ENCODE peak calls at places on chromosomes 2 and 18, in eight cellular contexts. I is HFFc6, C is Caco-2, H is endothelial cell, O is astrocyte of the spinal cord, L is fibroblast of lung, U is mammary epithelial cell, T is progenitor cell of endocrine pancreas. E is an unnamed sample.

GRCh38 chr18:10560457-10561045 is 34.7 kb downstream of the NAPG start:
- DNase-seq in H (peak; percentile 80), O (peak; percentile 72), L (peak; percentile 60), I (peak; percentile 53), C (peak; percentile 77), U (peak; percentile 55), T (peak; percentile 68), E (peak; percentile 84)

GRCh38 chr2:36452279-36452678 is 96.7 kb downstream of the CRIM1 start:
- DNase-seq in L (peak; percentile 74), H (no peak), I (peak; percentile 64), T (no peak), U (no peak), C (no peak), O (peak; percentile 75), E (no peak)

GRCh38 chr2:24105816-24106215 is 17.3 kb downstream of the PFN4 start:
- DNase-seq in L (no peak), I (no peak), O (no peak), U (no peak), H (no peak), T (no peak), C (no peak), E (no peak)

GRCh38 chr2:142840438-142840837 is 37.0 kb upstream of the KYNU start:
- DNase-seq in O (no peak), H (no peak), L (no peak), I (no peak), U (no peak), C (no peak), T (no peak), E (no peak)

GRCh38 chr18:26920644-26921043 is 55.1 kb upstream of the AQP4 start:
- DNase-seq in T (no peak), I (no peak), L (no peak), C (no peak), H (no peak), O (no peak), U (no peak), E (no peak)

GRCh38 chr2:147989809-147990403 is 30.6 kb downstream of the ORC4 start:
- DNase-seq in U (peak; percentile 10), L (peak; percentile 37), O (peak; percentile 72), H (no peak), C (peak; percentile 24), I (peak; percentile 66), T (no peak), E (no peak)

GRCh38 chr2:217830807-217831206 is 172.0 kb downstream of the TNS1 start:
- DNase-seq in T (no peak), L (no peak), U (no peak), O (no peak), C (no peak), H (no peak), I (no peak), E (no peak)

GRCh38 chr2:222309766-222310165 is 11.0 kb upstream of the PAX3 start:
- DNase-seq in O (no peak), H (no peak), C (no peak), I (no peak), T (no peak), U (no peak), L (no peak), E (no peak)

GRCh38 chr2:104378853-104379374 is 475.0 kb upstream of the POU3F3 start:
- DNase-seq in I (no peak), H (peak; percentile 32), T (no peak), C (no peak), L (peak; percentile 72), O (peak; percentile 48), U (no peak), E (no peak)

GRCh38 chr2:25078171-25079049 is 36.5 kb downstream of the EFR3B start:
- DNase-seq in U (peak; percentile 90), H (no peak), I (peak; percentile 72), T (no peak), L (peak; percentile 92), C (peak; percentile 56), O (peak; percentile 89), E (no peak)

GRCh38 chr2:129885735-129886134 is 93.7 kb upstream of the RAB6C start:
- DNase-seq in O (no peak), I (no peak), C (no peak), H (no peak), U (no peak), L (no peak), T (no peak), E (no peak)

GRCh38 chr2:95121150-95121494 is 486 bp downstream of the MRPS5 start:
- DNase-seq in U (no peak), L (peak; percentile 16), C (no peak), I (peak; percentile 2), H (no peak), T (no peak), O (peak; percentile 23), E (no peak)

GRCh38 chr2:30511122-30512083 is 64.4 kb downstream of the LCLAT1 start:
- DNase-seq in T (no peak), U (no peak), I (peak; percentile 53), C (peak; percentile 31), L (peak; percentile 44), O (peak; percentile 40), H (no peak), E (no peak)

GRCh38 chr2:1889099-1889650 is 144.9 kb upstream of the PXDN start:
- DNase-seq in I (no peak), U (no peak), C (no peak), T (no peak), L (no peak), O (no peak), H (no peak), E (no peak)

GRCh38 chr2:234957533-234958135 is 5.8 kb downstream of the SH3BP4 start:
- DNase-seq in C (no peak), L (peak; percentile 87), H (no peak), O (peak; percentile 84), T (no peak), I (peak; percentile 75), U (peak; percentile 49), E (no peak)

GRCh38 chr2:237427807-237428506 is 14.0 kb upstream of the COL6A3 start:
- DNase-seq in H (no peak), T (no peak), I (no peak), C (no peak), L (no peak), U (peak; percentile 64), O (no peak), E (no peak)

GRCh38 chr2:205405194-205405593 is 277.1 kb upstream of the NRP2 start:
- DNase-seq in C (no peak), U (peak; percentile 11), O (peak; percentile 31), T (no peak), H (no peak), L (peak; percentile 61), I (peak; percentile 19), E (no peak)

GRCh38 chr18:56233595-56233994 is 404.8 kb downstream of the TXNL1 start:
- DNase-seq in I (peak; percentile 85), L (peak; percentile 89), O (peak; percentile 91), T (no peak), H (no peak), U (peak; percentile 79), C (no peak), E (no peak)

GRCh38 chr2:189799531-189799930 is 15.3 kb downstream of the PMS1 start:
- DNase-seq in C (no peak), U (peak; percentile 59), I (peak; percentile 52), O (peak; percentile 82), T (no peak), L (peak; percentile 84), H (no peak), E (no peak)

GRCh38 chr2:189797902-189798301 is 13.7 kb downstream of the PMS1 start:
- DNase-seq in L (no peak), H (no peak), O (no peak), I (no peak), U (no peak), C (no peak), T (no peak), E (no peak)

GRCh38 chr2:189798312-189799029 is 14.2 kb downstream of the PMS1 start:
- DNase-seq in I (peak; percentile 64), U (peak; percentile 25), C (no peak), O (peak; percentile 72), T (no peak), L (peak; percentile 53), H (no peak), E (no peak)

GRCh38 chr2:189802396-189802912 is 18.2 kb downstream of the PMS1 start:
- DNase-seq in C (no peak), U (peak; percentile 44), I (no peak), L (peak; percentile 7), T (no peak), O (peak; percentile 9), H (no peak), E (no peak)

GRCh38 chr2:189799030-189799331 is 14.7 kb downstream of the PMS1 start:
- DNase-seq in I (no peak), T (no peak), U (no peak), O (no peak), H (no peak), C (no peak), L (no peak), E (no peak)
- TF ChIP-seq CTCF in I (peak; percentile 28), T (no peak), U (no peak), O (no peak), H (no peak), C (no peak), L (no peak), E (no peak)

DNA sequence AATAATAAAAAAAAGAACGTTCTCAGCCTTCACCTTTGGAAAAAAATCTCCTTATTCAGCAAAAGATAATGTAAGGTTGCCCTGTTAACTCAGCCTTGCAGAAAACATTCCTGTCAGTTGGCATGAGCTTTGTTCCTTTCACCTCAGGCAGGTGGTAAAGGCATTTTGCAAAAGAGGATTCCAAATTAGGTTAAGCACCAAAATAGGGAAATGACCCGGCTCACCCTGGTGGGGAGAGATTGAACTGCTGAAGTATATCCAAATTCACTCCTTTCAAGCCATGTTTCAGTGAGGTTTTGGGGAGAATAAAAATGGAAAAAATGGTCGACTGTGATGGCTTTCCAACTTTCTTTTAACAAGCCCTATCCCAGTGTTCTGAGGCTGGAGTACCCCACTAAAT is 1988.8 kb upstream of the PIK3C3 start:
- DNase-seq in I (no peak), L (no peak), C (no peak), U (no peak), H (no peak), O (no peak), T (no peak), E (no peak)
- TF ChIP-seq CTCF in I (peak; percentile 58), L (peak; percentile 48), C (no peak), U (peak; percentile 56), H (peak; percentile 79), O (peak; percentile 32), T (peak; percentile 37), E (peak; percentile 68)

GRCh38 chr18:33839452-33840225 is 261.6 kb downstream of the ASXL3 start:
- DNase-seq in T (no peak), U (peak; percentile 39), H (peak; percentile 32), C (peak; percentile 20), I (no peak), O (peak; percentile 78), L (peak; percentile 56), E (no peak)
- TF ChIP-seq CTCF in T (peak; percentile 91), U (peak; percentile 86), H (peak; percentile 69), C (peak; percentile 49), I (peak; percentile 64), O (peak; percentile 83), L (peak; percentile 91), E (peak; percentile 78)

DNA sequence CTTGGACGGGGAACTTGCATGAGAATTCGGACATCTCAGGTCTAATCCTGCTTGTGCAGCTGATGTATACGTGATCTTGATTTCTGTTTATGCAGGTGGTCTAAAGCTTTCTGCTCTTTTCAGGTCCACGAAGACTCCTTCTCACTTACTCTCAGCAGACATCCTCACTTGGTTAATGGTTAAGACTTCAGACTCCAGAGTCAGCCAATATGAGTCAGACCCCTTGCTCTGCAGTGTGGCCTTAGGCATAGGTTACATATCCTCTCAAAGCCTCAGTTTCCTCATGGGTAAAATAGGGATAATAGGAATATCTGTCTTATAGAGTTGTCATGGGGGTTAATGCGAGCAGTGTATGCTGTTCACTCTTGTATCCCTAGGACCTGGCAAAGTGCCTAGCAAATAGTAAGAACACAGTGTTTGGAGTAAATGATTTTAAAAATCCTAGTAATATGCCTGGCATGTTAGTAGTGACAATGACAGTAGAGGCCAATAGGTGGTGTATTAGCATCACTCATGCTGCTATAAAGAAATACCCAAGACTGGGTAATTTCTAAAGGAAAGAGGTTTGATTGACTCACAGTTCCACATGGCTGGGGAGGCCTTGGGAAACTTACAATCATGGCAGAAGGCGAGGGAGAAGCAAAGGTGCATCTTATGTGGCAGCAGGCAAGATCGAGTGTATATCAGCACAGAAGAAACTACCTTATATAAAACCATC is 42.3 kb downstream of the XRCC5 start:
- DNase-seq in T (no peak), C (no peak), O (no peak), U (no peak), H (no peak), L (no peak), I (peak; percentile 55), E (no peak)
- TF ChIP-seq CTCF in T (no peak), C (peak; percentile 16), O (peak; percentile 9), U (no peak), H (no peak), L (no peak), I (peak; percentile 58), E (no peak)

E was measured in mesothelial cell of epicardium.